ENCODE peak calls at places on chromosomes 13 and 19, in seven cellular contexts. H, Q, C, L, A, R and U are unnamed samples.

GRCh38 chr19:11373166-11373884 is 1.1 kb upstream of the SWSAP1 start:
- DNase-seq in H (no peak), Q (peak; percentile 84), C (no peak), L (no peak), A (no peak), R (no peak), U (no peak)

GRCh38 chr13:33326723-33327122 is 41.2 kb upstream of the STARD13 start:
- DNase-seq in H (no peak), Q (no peak), C (no peak), L (no peak), A (no peak), R (no peak), U (no peak)

GRCh38 chr13:55948175-55948574 is 1192.5 kb upstream of the PRR20A start:
- DNase-seq in H (no peak), Q (no peak), C (no peak), L (no peak), A (no peak), R (no peak), U (no peak)

GRCh38 chr19:4197625-4198466 is 15.4 kb downstream of the ANKRD24 start:
- DNase-seq in H (no peak), Q (peak; percentile 87), C (no peak), L (no peak), A (no peak), R (no peak), U (no peak)

GRCh38 chr13:32125221-32125621 is 93.6 kb downstream of the FRY start:
- DNase-seq in H (no peak), Q (no peak), C (peak; percentile 95), L (no peak), A (no peak), R (peak; percentile 43), U (no peak)

GRCh38 chr13:33285420-33286124 is at the start of gene STARD13:
- DNase-seq in H (peak; percentile 96), Q (peak; percentile 95), C (peak; percentile 92), L (peak; percentile 95), A (peak; percentile 20), R (peak; percentile 98), U (no peak)

GRCh38 chr13:31797154-31797775 is 57.9 kb downstream of the RXFP2 start:
- DNase-seq in H (no peak), Q (peak; percentile 63), C (no peak), L (no peak), A (no peak), R (peak; percentile 58), U (no peak)

GRCh38 chr13:63297162-63297561 is 1881.5 kb upstream of the PCDH20 start:
- DNase-seq in H (no peak), Q (no peak), C (no peak), L (no peak), A (no peak), R (no peak), U (no peak)

GRCh38 chr13:23627419-23627818 is 57.2 kb downstream of the TNFRSF19 start:
- DNase-seq in H (no peak), Q (no peak), C (no peak), L (no peak), A (no peak), R (no peak), U (no peak)

GRCh38 chr19:55258476-55258827 is 365 bp downstream of the PPP6R1 start:
- DNase-seq in H (no peak), Q (no peak), C (no peak), L (no peak), A (no peak), R (no peak), U (no peak)

GRCh38 chr13:110838867-110839538 is 75.9 kb downstream of the ANKRD10 start:
- DNase-seq in H (no peak), Q (no peak), C (no peak), L (no peak), A (no peak), R (no peak), U (no peak)

GRCh38 chr13:65990684-65991083 is 1239.5 kb downstream of the PCDH9 start:
- DNase-seq in H (no peak), Q (peak; percentile 23), C (no peak), L (no peak), A (no peak), R (no peak), U (no peak)

DNA sequence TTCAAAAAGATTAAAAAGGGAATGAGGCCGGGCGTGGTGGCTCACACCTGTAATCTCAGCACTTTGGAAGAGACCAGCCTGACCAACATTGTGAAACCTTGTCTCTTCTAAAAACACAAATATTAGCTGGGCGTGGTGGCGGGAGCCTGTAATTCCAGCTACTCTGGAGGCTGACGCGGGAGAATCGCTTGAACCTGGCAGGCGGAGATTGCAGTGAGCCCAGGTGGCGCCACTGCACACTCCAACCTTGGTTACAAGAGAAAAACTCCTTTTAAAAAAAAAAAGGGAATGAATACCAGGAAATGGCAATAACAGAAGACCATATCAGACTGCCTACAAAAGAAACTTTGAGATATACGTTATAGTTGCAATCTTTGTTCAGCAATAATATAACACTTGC is 1244.5 kb downstream of the PCDH9 start:
- DNase-seq in H (no peak), Q (peak; percentile 60), C (no peak), L (no peak), A (no peak), R (no peak), U (no peak)
- TF ChIP-seq CTCF in H (no peak), Q (peak; percentile 64), C (no peak), L (no peak), A (no peak), R (no peak), U (no peak)

DNA sequence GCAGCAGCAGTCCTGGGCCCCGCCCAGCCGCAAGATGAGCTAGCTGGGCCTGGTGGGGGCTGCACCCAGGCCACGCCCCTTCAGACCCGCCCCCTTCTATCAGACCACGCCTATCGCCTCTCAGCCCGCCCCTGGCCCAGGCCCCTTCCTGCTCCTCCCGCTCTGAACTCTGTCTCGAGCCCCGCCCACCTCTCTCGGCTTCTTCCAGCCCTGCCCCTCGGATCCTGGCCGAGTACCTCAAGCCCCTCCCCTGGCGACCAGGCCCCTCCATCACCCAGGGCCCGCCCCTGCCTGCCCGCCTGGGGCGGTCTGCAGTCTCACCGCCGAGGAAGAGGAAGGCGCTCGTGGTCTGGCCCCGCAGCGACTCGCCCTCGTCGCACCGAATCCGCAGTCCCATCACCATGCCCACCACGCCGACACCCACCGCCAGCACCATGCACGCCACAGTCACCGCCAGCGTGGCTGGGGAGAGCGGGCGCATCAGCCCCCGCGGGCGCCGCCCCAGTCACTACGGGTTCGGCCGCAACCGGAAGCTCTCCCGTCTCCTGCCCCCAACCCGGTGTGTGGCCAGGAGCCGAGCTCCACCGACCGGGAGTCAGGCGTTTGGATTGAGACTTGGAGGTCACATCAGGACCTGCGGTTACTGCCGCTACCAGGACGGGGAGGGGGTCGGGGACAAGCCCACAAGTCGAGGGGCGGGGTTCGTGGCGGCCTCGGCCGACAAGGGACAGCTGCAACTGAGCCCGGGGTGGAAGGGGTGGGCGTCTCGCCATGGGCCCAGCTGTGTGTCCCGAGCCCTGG is 1.0 kb downstream of the CLDND2 start:
- DNase-seq in H (peak; percentile 99), Q (peak; percentile 99), C (peak; percentile 92), L (peak; percentile 98), A (peak; percentile 92), R (peak; percentile 98), U (peak; percentile 95)
- TF ChIP-seq CTCF in H (no peak), Q (no peak), C (no peak), L (no peak), A (no peak), R (no peak), U (no peak)

GRCh38 chr13:79557666-79558065 is 76.7 kb downstream of the NDFIP2 start:
- DNase-seq in H (no peak), Q (no peak), C (no peak), L (no peak), A (no peak), R (no peak), U (no peak)
- TF ChIP-seq CTCF in H (no peak), Q (no peak), C (no peak), L (no peak), A (no peak), R (no peak), U (no peak)

DNA sequence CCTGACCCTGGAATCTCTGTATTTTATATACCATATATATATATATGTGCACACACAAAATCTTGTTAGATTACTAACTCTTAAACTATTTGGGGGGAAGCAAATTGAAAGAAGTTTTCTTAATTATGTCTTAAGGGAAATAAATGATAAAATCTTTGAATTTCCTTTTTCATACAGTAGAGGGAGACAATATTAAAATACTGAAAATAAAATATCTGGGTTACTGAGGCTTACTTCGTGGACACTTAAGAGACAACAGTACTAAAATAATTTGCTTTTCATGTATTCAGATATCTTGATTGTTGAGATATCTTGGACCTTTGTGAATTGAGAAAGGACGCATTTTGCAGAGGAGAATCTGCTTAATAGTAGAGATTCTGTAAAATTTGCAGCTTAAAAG is 17.0 kb downstream of the SUGT1 start:
- DNase-seq in H (no peak), Q (no peak), C (no peak), L (no peak), A (no peak), R (no peak), U (no peak)
- TF ChIP-seq CTCF in H (no peak), Q (no peak), C (peak; percentile 2), L (no peak), A (no peak), R (no peak), U (no peak)

GRCh38 chr19:39008137-39008536 is 24.2 kb downstream of the FBXO27 start:
- DNase-seq in H (no peak), Q (no peak), C (no peak), L (no peak), A (no peak), R (no peak), U (no peak)

GRCh38 chr19:39004403-39004802 is 27.9 kb downstream of the FBXO27 start:
- DNase-seq in H (no peak), Q (no peak), C (no peak), L (no peak), A (no peak), R (no peak), U (no peak)

GRCh38 chr19:39007096-39007495 is 25.3 kb downstream of the FBXO27 start:
- DNase-seq in H (no peak), Q (peak; percentile 13), C (no peak), L (no peak), A (no peak), R (no peak), U (no peak)

GRCh38 chr19:39001016-39001415 is 25.5 kb upstream of the FBXO17 start:
- DNase-seq in H (no peak), Q (no peak), C (no peak), L (no peak), A (no peak), R (peak; percentile 9), U (no peak)

DNA sequence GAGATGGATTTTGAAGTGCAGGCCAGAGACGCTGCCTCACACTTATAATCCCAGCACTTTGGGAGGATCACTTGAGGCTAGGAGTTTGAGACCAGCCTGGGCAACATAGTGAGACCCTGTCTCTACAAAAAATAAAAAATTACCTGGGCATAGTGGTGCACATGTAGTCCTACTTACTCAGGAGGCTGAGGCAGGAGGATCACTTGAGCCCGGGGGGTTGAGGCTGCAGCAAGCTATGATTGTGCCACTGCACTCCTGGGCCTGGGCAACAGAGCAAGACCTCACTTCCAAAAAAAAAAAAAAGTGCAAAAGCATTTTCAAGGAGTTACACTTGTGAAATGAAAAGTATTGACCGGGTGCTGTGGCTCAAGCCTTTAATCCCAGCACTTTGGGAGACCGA is 27.6 kb upstream of the FBXO17 start:
- DNase-seq in H (no peak), Q (no peak), C (no peak), L (no peak), A (no peak), R (no peak), U (no peak)
- TF ChIP-seq CTCF in H (no peak), Q (no peak), C (no peak), L (no peak), A (no peak), R (no peak), U (no peak)